ENCODE peak calls at places on chromosomes 13 and 19, in six cellular contexts. F is stomach, L is left ventricle myocardium inferior, I is BE2C, D is astrocyte, X is transverse colon. E is an unnamed sample.

GRCh38 chr13:98582947-98583346 is 6.0 kb upstream of the STK24 start:
- DNase-seq in F (no peak), L (no peak), I (no peak), D (no peak), X (no peak), E (no peak)

GRCh38 chr13:65090191-65090590 is 2139.9 kb downstream of the PCDH9 start:
- DNase-seq in F (no peak), L (no peak), I (no peak), D (peak; percentile 12), X (no peak), E (no peak)

GRCh38 chr13:99542788-99543406 is 41.6 kb downstream of the TM9SF2 start:
- DNase-seq in F (no peak), L (no peak), I (no peak), D (no peak), X (peak; percentile 17), E (no peak)

GRCh38 chr13:27251166-27252088 is at the start of gene RPL21:
- DNase-seq in F (peak; percentile 96), L (peak; percentile 95), I (peak; percentile 92), D (peak; percentile 97), X (peak; percentile 97), E (peak; percentile 99)

GRCh38 chr13:110507678-110508381 is 53.7 kb downstream of the RAB20 start:
- DNase-seq in F (peak; percentile 91), L (peak; percentile 63), I (no peak), D (no peak), X (peak; percentile 82), E (no peak)

GRCh38 chr19:16164222-16164890 is 9.0 kb downstream of the CIB3 start:
- DNase-seq in F (no peak), L (no peak), I (no peak), D (no peak), X (peak; percentile 47), E (no peak)

GRCh38 chr19:29841559-29842367 is 30.0 kb downstream of the CCNE1 start:
- DNase-seq in F (no peak), L (no peak), I (peak; percentile 58), D (peak; percentile 23), X (no peak), E (no peak)

GRCh38 chr13:88622362-88622973 is 951.3 kb downstream of the SLITRK5 start:
- DNase-seq in F (no peak), L (no peak), I (no peak), D (no peak), X (no peak), E (no peak)

GRCh38 chr19:29845576-29846176 is 33.9 kb downstream of the CCNE1 start:
- DNase-seq in F (no peak), L (no peak), I (no peak), D (peak; percentile 22), X (peak; percentile 37), E (no peak)

GRCh38 chr19:31946491-31946890 is 398.9 kb upstream of the ZNF507 start:
- DNase-seq in F (no peak), L (no peak), I (no peak), D (no peak), X (no peak), E (peak; percentile 40)

GRCh38 chr19:30070970-30071632 is 129.1 kb downstream of the URI1 start:
- DNase-seq in F (no peak), L (peak; percentile 55), I (no peak), D (no peak), X (peak; percentile 4), E (no peak)

GRCh38 chr19:55973982-55974381 is 12.6 kb upstream of the NLRP5 start:
- DNase-seq in F (no peak), L (no peak), I (no peak), D (no peak), X (no peak), E (no peak)

GRCh38 chr19:17684256-17684655 is 3.9 kb downstream of the UNC13A start:
- DNase-seq in F (no peak), L (no peak), I (no peak), D (no peak), X (no peak), E (no peak)

GRCh38 chr19:6272913-6273600 is 6.7 kb downstream of the MLLT1 start:
- DNase-seq in F (no peak), L (no peak), I (no peak), D (no peak), X (no peak), E (no peak)

GRCh38 chr19:6271251-6271650 is 8.5 kb downstream of the MLLT1 start:
- DNase-seq in F (no peak), L (no peak), I (no peak), D (no peak), X (no peak), E (no peak)

GRCh38 chr19:6271721-6272410 is 7.9 kb downstream of the MLLT1 start:
- DNase-seq in F (peak; percentile 68), L (peak; percentile 93), I (peak; percentile 76), D (peak; percentile 80), X (peak; percentile 64), E (peak; percentile 97)

GRCh38 chr19:6273701-6274601 is 5.8 kb downstream of the MLLT1 start:
- DNase-seq in F (peak; percentile 83), L (peak; percentile 84), I (peak; percentile 60), D (peak; percentile 88), X (peak; percentile 64), E (peak; percentile 91)

GRCh38 chr19:6272411-6272791 is 7.4 kb downstream of the MLLT1 start:
- DNase-seq in F (no peak), L (no peak), I (no peak), D (no peak), X (no peak), E (peak; percentile 67)
- H3K4me1 ChIP-seq in F (peaks cover 82% of the 10 kb centered on the region), L (peaks cover 86% of the 10 kb centered on the region), I (peaks cover 35% of the 10 kb centered on the region), D (peaks cover 66% of the 10 kb centered on the region), X (peaks cover 49% of the 10 kb centered on the region), E (peaks cover 51% of the 10 kb centered on the region)

GRCh38 chr19:44807162-44807561 is 1.7 kb upstream of the BCAM start:
- DNase-seq in F (peak; percentile 58), L (no peak), I (no peak), D (no peak), X (peak; percentile 72), E (peak; percentile 28)
- H3K27me3 ChIP-seq in F (no peaks in the 10 kb centered on the region), L (no peaks in the 10 kb centered on the region), I (peaks cover 5% of the 10 kb centered on the region), D (no peaks in the 10 kb centered on the region), X (peaks cover 3% of the 10 kb centered on the region), E (no peaks in the 10 kb centered on the region)

DNA sequence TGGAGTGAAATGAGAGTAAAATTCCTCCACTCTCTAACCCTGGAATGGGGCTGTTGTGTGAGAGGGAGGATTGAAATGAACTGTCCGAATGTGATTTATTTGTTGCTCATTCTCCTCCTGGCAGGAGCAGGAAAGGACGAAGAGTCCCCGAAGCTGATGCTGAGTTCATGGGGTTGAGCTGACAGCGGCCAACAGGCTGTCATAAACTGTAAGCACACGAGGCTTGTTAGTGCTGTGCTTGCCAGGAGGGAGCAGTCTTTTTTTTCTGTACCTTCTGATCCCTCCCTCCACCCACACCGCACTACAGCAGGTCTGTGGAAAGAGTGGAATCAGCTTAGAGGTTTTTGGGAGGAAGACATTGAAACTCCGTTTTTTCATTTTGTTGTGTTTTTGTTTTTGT is 33.0 kb upstream of the ZNF331 start:
- DNase-seq in F (no peak), L (no peak), I (no peak), D (no peak), X (no peak), E (no peak)
- H3K4me3 ChIP-seq in F (no peak overlapping the region), L (peak overlapping the region; percentile 51), I (peak overlapping the region; percentile 39), D (no peak overlapping the region), X (peak overlapping the region; percentile 14), E (no peak overlapping the region)

GRCh38 chr19:8393192-8393870 is 3.2 kb downstream of the RAB11B start:
- DNase-seq in F (no peak), L (no peak), I (no peak), D (no peak), X (no peak), E (no peak)
- H3K4me1 ChIP-seq in F (peaks cover 68% of the 10 kb centered on the region), L (peaks cover 90% of the 10 kb centered on the region), I (peaks cover 7% of the 10 kb centered on the region), D (peaks cover 20% of the 10 kb centered on the region), X (peaks cover 22% of the 10 kb centered on the region), E (peaks cover 29% of the 10 kb centered on the region)